ENCODE peak calls at places on chromosomes 4 and X, in eight cellular contexts. W, F, D, G, U, L, C and N are unnamed samples.

GRCh38 chr4:140691369-140691768 is 64.8 kb downstream of the TBC1D9 start:
- DNase-seq in W (no peak), F (peak; percentile 69), D (no peak), G (no peak), U (no peak), L (peak; percentile 26), C (no peak), N (no peak)

GRCh38 chr4:176924238-176924637 is 131.5 kb upstream of the VEGFC start:
- DNase-seq in W (no peak), F (no peak), D (no peak), G (no peak), U (no peak), L (no peak), C (no peak), N (no peak)

GRCh38 chr4:16225681-16225995 is 633 bp downstream of the TAPT1 start:
- DNase-seq in W (no peak), F (peak; percentile 55), D (no peak), G (no peak), U (no peak), L (peak; percentile 3), C (no peak), N (no peak)

GRCh38 chr4:1244081-1244977 is 4.6 kb downstream of the CTBP1 start:
- DNase-seq in W (no peak), F (no peak), D (peak; percentile 4), G (peak; percentile 62), U (no peak), L (no peak), C (peak; percentile 75), N (peak; percentile 65)

GRCh38 chrX:19798423-19798822 is 89.0 kb downstream of the SH3KBP1 start:
- DNase-seq in W (no peak), F (no peak), D (no peak), G (no peak), U (no peak), L (peak; percentile 14), C (no peak), N (no peak)

GRCh38 chr4:40038972-40039371 is 17.7 kb upstream of the N4BP2 start:
- DNase-seq in W (no peak), F (peak; percentile 43), D (no peak), G (no peak), U (peak; percentile 83), L (peak; percentile 65), C (no peak), N (no peak)

GRCh38 chrX:134971926-134972325 is 18.9 kb upstream of the SMIM10 start:
- DNase-seq in W (no peak), F (no peak), D (no peak), G (no peak), U (peak; percentile 25), L (no peak), C (no peak), N (no peak)

GRCh38 chrX:78321809-78322208 is 5.6 kb downstream of the CYSLTR1 start:
- DNase-seq in W (peak; percentile 9), F (no peak), D (no peak), G (no peak), U (no peak), L (peak; percentile 40), C (no peak), N (no peak)

GRCh38 chrX:6053126-6053625 is 175.5 kb downstream of the NLGN4X start:
- DNase-seq in W (peak; percentile 24), F (no peak), D (peak; percentile 5), G (no peak), U (no peak), L (no peak), C (no peak), N (no peak)

GRCh38 chr4:16082424-16083216 is 1.2 kb downstream of the PROM1 start:
- DNase-seq in W (no peak), F (peak; percentile 30), D (peak; percentile 73), G (peak; percentile 71), U (no peak), L (no peak), C (no peak), N (peak; percentile 87)

GRCh38 chr4:30817489-30817888 is 97.3 kb downstream of the PCDH7 start:
- DNase-seq in W (no peak), F (no peak), D (no peak), G (no peak), U (no peak), L (no peak), C (no peak), N (no peak)

GRCh38 chrX:70030242-70030823 is 19.4 kb downstream of the AWAT2 start:
- DNase-seq in W (peak; percentile 16), F (peak; percentile 49), D (peak; percentile 62), G (no peak), U (no peak), L (peak; percentile 69), C (no peak), N (no peak)

GRCh38 chr4:184317234-184317918 is 99.7 kb upstream of the ENPP6 start:
- DNase-seq in W (no peak), F (no peak), D (no peak), G (no peak), U (no peak), L (no peak), C (no peak), N (no peak)

GRCh38 chrX:141469469-141469868 is 115.1 kb downstream of the SPANXA1 start:
- DNase-seq in W (no peak), F (no peak), D (no peak), G (no peak), U (no peak), L (peak; percentile 77), C (no peak), N (no peak)

GRCh38 chr4:102625232-102625930 is 124.2 kb downstream of the NFKB1 start:
- DNase-seq in W (no peak), F (peak; percentile 23), D (peak; percentile 47), G (no peak), U (no peak), L (peak; percentile 38), C (no peak), N (no peak)

GRCh38 chr4:17490575-17491059 is 21.3 kb downstream of the QDPR start:
- DNase-seq in W (no peak), F (peak; percentile 45), D (peak; percentile 65), G (no peak), U (no peak), L (no peak), C (no peak), N (no peak)

GRCh38 chr4:99815597-99816011 is 1.0 kb upstream of the DAPP1 start:
- DNase-seq in W (no peak), F (no peak), D (peak; percentile 59), G (peak; percentile 51), U (peak; percentile 99), L (peak; percentile 98), C (no peak), N (no peak)

GRCh38 chrX:109997786-109998452 is 5.0 kb upstream of the TMEM164 start:
- DNase-seq in W (no peak), F (no peak), D (no peak), G (no peak), U (no peak), L (peak; percentile 19), C (no peak), N (no peak)
- H3K27ac ChIP-seq in W (no peak overlapping the region), F (no peak overlapping the region), D (no peak overlapping the region), G (no peak overlapping the region), U (no peak overlapping the region), L (no peak overlapping the region), C (no peak overlapping the region), N (no peak overlapping the region)

DNA sequence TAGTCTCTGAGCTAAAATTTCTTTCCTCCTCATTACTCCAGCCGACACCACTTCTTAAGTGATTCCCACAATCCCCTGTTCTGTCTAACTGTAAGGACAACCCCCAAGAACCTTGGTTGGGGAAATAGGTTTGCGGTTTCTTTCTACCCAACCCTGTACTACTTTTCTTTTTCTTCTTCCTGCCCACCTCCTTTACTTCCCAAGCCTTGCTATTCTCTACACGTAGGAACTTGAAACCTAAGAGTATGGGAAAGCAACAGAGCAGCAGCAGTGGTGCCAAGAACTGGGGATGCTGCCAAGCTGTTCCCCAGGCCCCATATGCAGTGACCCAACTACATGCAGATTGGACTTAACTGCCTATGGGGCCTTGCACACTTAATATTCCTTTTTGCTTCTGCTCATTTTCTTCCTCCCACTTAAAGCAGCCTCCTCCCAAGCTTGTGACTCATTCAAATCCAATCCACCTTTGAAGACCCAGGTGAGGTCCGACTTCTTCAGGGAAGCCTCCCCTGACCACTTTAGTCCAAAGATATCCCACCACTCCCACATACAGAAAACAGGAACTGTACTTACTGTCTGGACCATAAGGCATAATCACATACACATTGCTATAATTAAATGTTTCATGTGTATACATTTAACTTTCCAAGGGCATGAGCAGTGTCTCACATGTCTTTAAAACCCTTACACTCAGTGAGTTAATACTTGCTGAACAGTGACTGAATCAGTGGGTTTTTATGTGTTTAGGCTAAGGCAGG is 1.7 kb downstream of the FAM120C start:
- DNase-seq in W (no peak), F (peak; percentile 18), D (no peak), G (no peak), U (no peak), L (peak; percentile 27), C (no peak), N (no peak)
- H3K4me3 ChIP-seq in W (peak overlapping the region; percentile 77), F (peak overlapping the region; percentile 55), D (no peak overlapping the region), G (peak overlapping the region; percentile 75), U (peak overlapping the region; percentile 74), L (peak overlapping the region; percentile 92), C (peak overlapping the region; percentile 82), N (peak overlapping the region; percentile 70)

GRCh38 chr4:24477919-24478318 is 106.4 kb downstream of the DHX15 start:
- DNase-seq in W (no peak), F (peak; percentile 21), D (peak; percentile 67), G (no peak), U (no peak), L (peak; percentile 9), C (peak; percentile 56), N (no peak)

GRCh38 chr4:24475756-24476155 is 108.6 kb downstream of the DHX15 start:
- DNase-seq in W (no peak), F (no peak), D (no peak), G (no peak), U (no peak), L (no peak), C (no peak), N (no peak)

GRCh38 chr4:24473309-24473721 is 111.0 kb downstream of the DHX15 start:
- DNase-seq in W (peak; percentile 60), F (no peak), D (peak; percentile 57), G (no peak), U (no peak), L (peak; percentile 38), C (no peak), N (no peak)

GRCh38 chr4:24472514-24473308 is 111.6 kb downstream of the DHX15 start:
- DNase-seq in W (peak; percentile 83), F (peak; percentile 63), D (peak; percentile 92), G (peak; percentile 76), U (no peak), L (peak; percentile 65), C (peak; percentile 94), N (peak; percentile 89)

DNA sequence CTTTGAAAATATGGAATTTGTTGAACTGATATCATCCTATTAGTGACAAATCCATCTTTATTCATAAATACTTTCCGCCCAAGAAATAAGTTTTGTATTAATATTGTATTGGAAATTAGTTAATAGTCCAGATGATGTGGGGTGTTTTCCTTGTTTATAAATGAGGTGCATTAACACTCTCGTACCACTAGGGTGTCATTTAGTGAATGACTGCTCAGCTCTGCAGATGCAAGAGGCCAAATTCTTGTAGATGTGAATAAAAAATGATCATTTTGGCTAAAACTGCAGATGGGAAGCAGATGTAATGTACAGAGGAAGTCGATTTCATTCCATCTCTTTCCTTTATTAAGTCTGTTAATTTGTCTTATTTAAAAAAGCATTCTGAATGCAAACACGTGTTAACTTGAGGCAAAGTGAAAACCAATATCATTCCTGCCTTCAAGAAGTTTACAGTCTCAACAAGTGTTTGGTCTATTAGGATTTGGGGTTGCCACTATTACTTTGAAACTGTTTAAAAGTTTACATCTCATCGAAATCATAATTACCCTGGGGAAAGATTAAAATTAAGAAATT is 108.1 kb downstream of the DHX15 start:
- DNase-seq in W (no peak), F (peak; percentile 32), D (no peak), G (no peak), U (no peak), L (peak; percentile 23), C (no peak), N (no peak)
- TF ChIP-seq CTCF in W (peak; percentile 72), F (peak; percentile 48), D (peak; percentile 36), G (peak; percentile 47), U (no peak), L (peak; percentile 59), C (peak; percentile 48), N (peak; percentile 36)

GRCh38 chrX:43744284-43744683 is 88.2 kb downstream of the MAOA start:
- DNase-seq in W (no peak), F (peak; percentile 18), D (no peak), G (no peak), U (no peak), L (no peak), C (no peak), N (no peak)
- H3K27ac ChIP-seq in W (no peak overlapping the region), F (no peak overlapping the region), D (no peak overlapping the region), G (no peak overlapping the region), U (no peak overlapping the region), L (no peak overlapping the region), C (no peak overlapping the region), N (no peak overlapping the region)